ENCODE peak calls at places on chromosomes 4 and X, in six cellular contexts. U, L, I, O, H and Z are unnamed samples.

GRCh38 chr4:3799496-3799895 is 33.3 kb downstream of the ADRA2C start:
- DNase-seq in U (no peak), L (no peak), H (no peak), O (no peak), I (no peak), Z (no peak)

GRCh38 chrX:128518508-128518907 is 466.3 kb upstream of the ACTRT1 start:
- DNase-seq in O (no peak), H (peak; percentile 42), I (no peak), U (no peak), L (peak; percentile 2), Z (peak; percentile 3)

GRCh38 chrX:106649523-106650428 is 38.0 kb downstream of the RADX start:
- DNase-seq in U (no peak), H (no peak), L (no peak), I (no peak), O (no peak), Z (no peak)

GRCh38 chr4:153541426-153542096 is 75.4 kb downstream of the TMEM131L start:
- DNase-seq in O (no peak), L (no peak), I (no peak), H (peak; percentile 13), U (peak; percentile 70), Z (no peak)

GRCh38 chrX:38803286-38803608 is 2.0 kb downstream of the MID1IP1 start:
- DNase-seq in U (no peak), I (no peak), H (no peak), L (no peak), O (no peak), Z (no peak)

GRCh38 chr4:24471623-24472510 is 112.5 kb downstream of the DHX15 start:
- DNase-seq in I (peak; percentile 38), U (peak; percentile 10), O (peak; percentile 25), L (no peak), H (no peak), Z (peak; percentile 16)

GRCh38 chrX:37302569-37302968 is 46.6 kb upstream of the PRRG1 start:
- DNase-seq in L (no peak), H (peak; percentile 38), O (no peak), I (no peak), U (peak; percentile 68), Z (peak; percentile 26)

GRCh38 chr4:15990570-15991285 is 27.8 kb upstream of the FGFBP2 start:
- DNase-seq in H (no peak), U (no peak), I (no peak), O (no peak), L (no peak), Z (no peak)

GRCh38 chr4:8157496-8157895 is 1.1 kb downstream of the ABLIM2 start:
- DNase-seq in O (no peak), I (no peak), H (peak; percentile 74), L (no peak), U (peak; percentile 47), Z (no peak)

GRCh38 chr4:23122666-23123400 is 430.1 kb downstream of the GBA3 start:
- DNase-seq in L (no peak), H (no peak), I (no peak), O (no peak), U (no peak), Z (no peak)

GRCh38 chrX:130282151-130282550 is 13.5 kb upstream of the ZNF280C start:
- DNase-seq in I (no peak), H (no peak), L (no peak), U (no peak), O (no peak), Z (no peak)

GRCh38 chr4:145324161-145324560 is 143.8 kb upstream of the OTUD4 start:
- DNase-seq in O (no peak), H (no peak), L (no peak), I (no peak), U (no peak), Z (no peak)

GRCh38 chr4:70667710-70668535 is 1.6 kb upstream of the JCHAIN start:
- DNase-seq in U (peak; percentile 81), H (peak; percentile 19), L (no peak), O (no peak), I (no peak), Z (no peak)

GRCh38 chrX:83422836-83423235 is 85.3 kb upstream of the POU3F4 start:
- DNase-seq in H (no peak), U (no peak), O (no peak), L (no peak), I (no peak), Z (no peak)